ENCODE peak calls at places on chromosomes 6 and 20, in seven cellular contexts. N is BE2C, V is body of pancreas, W is brain microvascular endothelial cell, T is bronchial epithelial cell, J is prostate gland, E is neural progenitor cell. L is an unnamed sample.

GRCh38 chr6:13927203-13927602 is 2.5 kb downstream of the RNF182 start:
- DNase-seq in E (no peak), V (no peak), W (no peak), N (no peak), T (no peak), J (no peak), L (peak; percentile 34)

GRCh38 chr20:45781391-45781931 is 10.2 kb downstream of the WFDC3 start:
- DNase-seq in W (peak; percentile 65), E (no peak), V (peak; percentile 29), T (peak; percentile 97), J (no peak), N (no peak), L (peak; percentile 90)

GRCh38 chr6:149846321-149846720 is 17.8 kb downstream of the LRP11 start:
- DNase-seq in W (peak; percentile 84), J (peak; percentile 39), N (peak; percentile 74), E (no peak), V (peak; percentile 16), T (peak; percentile 76), L (peak; percentile 71)

GRCh38 chr6:41689171-41690008 is 46.0 kb downstream of the TFEB start:
- DNase-seq in J (no peak), N (no peak), W (no peak), E (no peak), V (no peak), T (peak; percentile 31), L (peak; percentile 40)

GRCh38 chr20:50116368-50116999 is 3.5 kb upstream of the UBE2V1 start:
- DNase-seq in J (no peak), E (no peak), N (no peak), W (no peak), V (no peak), T (no peak), L (no peak)

GRCh38 chr6:113994934-113995342 is 24.0 kb upstream of the HDAC2 start:
- DNase-seq in T (peak; percentile 75), J (peak; percentile 68), V (peak; percentile 18), E (peak; percentile 82), W (peak; percentile 96), N (peak; percentile 78), L (peak; percentile 87)

GRCh38 chr6:35500782-35501181 is 3.9 kb upstream of the TEAD3 start:
- DNase-seq in N (no peak), J (peak; percentile 40), V (no peak), T (peak; percentile 74), W (peak; percentile 25), E (no peak), L (peak; percentile 63)

GRCh38 chr20:37598101-37598530 is 70.4 kb upstream of the BLCAP start:
- DNase-seq in W (no peak), J (no peak), E (peak; percentile 81), N (peak; percentile 69), T (no peak), V (no peak), L (no peak)

GRCh38 chr6:35808688-35809087 is 3.5 kb downstream of the LHFPL5 start:
- DNase-seq in T (no peak), W (no peak), N (peak; percentile 49), V (no peak), J (no peak), E (no peak), L (peak; percentile 25)

DNA sequence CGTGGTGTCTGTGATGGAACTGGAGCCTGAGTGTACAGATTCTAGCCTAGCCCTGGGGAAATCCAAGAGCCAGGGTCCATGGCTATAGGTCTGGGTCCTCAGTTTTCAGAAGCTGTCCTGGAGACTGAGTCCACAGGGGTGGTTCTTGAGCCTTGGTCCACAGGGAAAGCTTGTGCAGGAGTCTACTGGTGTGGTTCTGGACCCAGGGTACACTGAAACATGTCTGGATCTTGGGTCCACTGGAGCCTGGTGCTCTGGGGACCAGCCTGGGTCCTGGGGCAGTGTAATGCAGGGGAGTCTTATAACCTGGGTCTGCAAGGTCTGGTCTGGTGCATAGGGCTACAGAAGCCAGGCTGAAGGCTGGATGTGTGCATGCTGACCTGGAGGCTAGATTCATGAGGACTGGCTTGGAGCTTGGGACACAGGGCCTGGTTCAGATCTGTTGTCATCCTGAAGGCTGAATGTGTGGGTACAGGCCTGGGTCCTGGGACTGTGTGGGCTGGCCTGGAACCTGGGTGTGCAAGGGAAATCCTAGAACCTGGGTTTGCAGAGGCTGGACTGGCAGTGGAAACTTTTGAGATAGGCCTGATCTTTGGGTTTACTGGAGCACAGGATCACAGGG is 5.5 kb downstream of the CST9L start:
- DNase-seq in N (no peak), E (no peak), J (no peak), W (no peak), T (no peak), V (no peak), L (no peak)
- H3K4me3 ChIP-seq in N (no peak overlapping the region), E (no peak overlapping the region), J (no peak overlapping the region), W (no peak overlapping the region), T (no peak overlapping the region), V (no peak overlapping the region), L (no peak overlapping the region)

GRCh38 chr6:79646006-79646405 is 14.9 kb downstream of the SH3BGRL2 start:
- DNase-seq in E (peak; percentile 31), W (no peak), N (no peak), J (no peak), T (no peak), V (no peak), L (no peak)
- TF ChIP-seq CTCF in E (peak; percentile 51), W (peak; percentile 25), N (peak; percentile 47), J (no peak), T (no peak), V (no peak), L (no peak)

DNA sequence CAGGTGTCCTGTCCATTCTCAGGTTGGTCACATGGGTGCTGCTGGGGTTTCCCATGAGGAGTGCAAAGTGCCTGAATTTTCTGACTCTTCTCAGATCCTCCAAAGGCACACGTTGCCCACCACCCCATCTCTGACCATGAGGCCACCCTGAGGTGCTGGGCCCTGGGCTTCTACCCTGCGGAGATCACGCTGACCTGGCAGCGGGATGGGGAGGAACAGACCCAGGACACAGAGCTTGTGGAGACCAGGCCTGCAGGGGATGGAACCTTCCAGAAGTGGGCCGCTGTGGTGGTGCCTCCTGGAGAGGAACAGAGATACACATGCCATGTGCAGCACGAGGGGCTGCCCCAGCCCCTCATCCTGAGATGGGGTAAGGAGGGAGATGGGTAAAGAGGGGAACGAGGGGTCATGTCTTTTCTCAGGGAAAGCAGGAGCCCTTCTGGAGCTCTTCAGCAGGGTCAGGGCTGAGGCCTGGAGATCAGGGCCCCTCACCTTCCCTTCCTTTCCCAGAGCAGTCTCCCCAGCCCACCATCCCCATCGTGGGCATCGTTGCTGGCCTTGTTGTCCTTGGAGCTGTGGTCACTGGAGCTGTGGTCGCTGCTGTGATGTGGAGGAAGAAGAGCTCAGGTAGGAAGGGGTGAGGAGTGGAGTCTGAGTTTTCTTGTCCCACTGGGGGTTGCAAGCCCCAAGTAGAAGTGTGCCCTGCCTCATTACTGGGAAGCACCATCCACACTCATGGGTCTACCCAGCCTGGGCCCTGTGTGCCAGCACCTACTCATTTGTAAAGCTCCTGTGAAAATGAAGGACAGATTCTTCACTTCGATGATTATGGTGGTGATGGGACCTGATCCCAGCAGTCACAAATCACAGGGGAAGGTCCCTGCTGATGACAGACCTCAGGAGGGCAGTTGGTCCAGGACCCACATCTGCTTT is 2.0 kb downstream of the HLA-F start:
- DNase-seq in T (no peak), V (no peak), E (no peak), J (no peak), W (no peak), N (no peak), L (no peak)
- H3K4me3 ChIP-seq in T (no peak overlapping the region), V (no peak overlapping the region), E (no peak overlapping the region), J (no peak overlapping the region), W (no peak overlapping the region), N (no peak overlapping the region), L (no peak overlapping the region)

DNA sequence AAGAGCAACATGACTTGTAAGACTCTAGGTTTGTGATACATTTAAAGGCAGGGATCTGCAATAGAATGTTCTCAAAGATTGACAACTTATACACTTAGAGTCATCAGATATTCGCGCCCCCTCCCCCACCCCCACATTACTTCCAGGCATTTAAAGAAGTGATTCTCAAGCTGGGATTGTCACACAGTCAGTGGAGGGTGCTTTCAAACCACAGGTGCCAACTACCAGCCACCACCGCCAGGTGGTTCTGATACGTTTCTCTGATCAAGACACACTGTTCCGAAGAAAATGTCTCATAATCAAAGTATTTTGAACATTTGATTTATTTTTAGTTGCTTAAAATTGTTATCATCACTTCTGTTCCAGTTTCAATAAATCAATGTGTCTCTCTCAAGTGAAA is 357.5 kb downstream of the ESR1 start:
- DNase-seq in V (no peak), W (no peak), T (no peak), N (no peak), J (no peak), E (no peak), L (no peak)
- TF ChIP-seq CTCF in V (no peak), W (no peak), T (no peak), N (no peak), J (no peak), E (no peak), L (no peak)

GRCh38 chr6:125188037-125188436 is 34.5 kb downstream of the TPD52L1 start:
- DNase-seq in W (peak; percentile 20), E (no peak), V (no peak), N (no peak), T (no peak), J (no peak), L (no peak)
- H3K4me3 ChIP-seq in W (no peak overlapping the region), E (no peak overlapping the region), V (no peak overlapping the region), N (no peak overlapping the region), T (no peak overlapping the region), J (no peak overlapping the region), L (no peak overlapping the region)

GRCh38 chr6:144286503-144287393 is 1.6 kb downstream of the UTRN start:
- DNase-seq in N (no peak), T (peak; percentile 80), E (peak; percentile 85), V (peak; percentile 93), W (peak; percentile 89), J (peak; percentile 85), L (peak; percentile 74)
- TF ChIP-seq CTCF in N (no peak), T (no peak), E (no peak), V (no peak), W (no peak), J (no peak), L (no peak)

DNA sequence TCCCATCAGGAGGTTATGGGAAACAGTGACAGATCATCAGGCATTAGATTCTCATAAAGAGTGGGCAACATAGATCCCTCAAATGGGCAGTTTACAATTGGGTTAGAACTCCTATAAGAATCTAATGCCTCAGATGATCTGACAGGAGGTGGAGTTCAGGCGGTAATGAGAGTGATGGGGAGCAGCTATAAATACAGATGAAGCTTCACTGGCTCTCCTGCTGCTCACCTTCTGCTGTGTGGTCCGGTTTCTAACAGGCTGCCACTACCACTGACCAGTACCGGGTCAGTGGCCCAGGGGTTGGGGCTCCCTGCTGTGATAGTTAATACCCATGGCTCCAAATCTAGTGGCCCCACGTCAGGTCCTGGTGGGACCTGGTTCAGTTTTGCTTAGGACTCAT is 135.7 kb downstream of the OR2B2 start:
- DNase-seq in T (no peak), W (no peak), N (no peak), J (no peak), E (no peak), V (no peak), L (no peak)
- H3K4me3 ChIP-seq in T (no peak overlapping the region), W (no peak overlapping the region), N (no peak overlapping the region), J (no peak overlapping the region), E (no peak overlapping the region), V (no peak overlapping the region), L (no peak overlapping the region)

GRCh38 chr6:160933256-160933655 is 58.3 kb upstream of the MAP3K4 start:
- DNase-seq in V (no peak), J (no peak), N (no peak), W (no peak), E (peak; percentile 57), T (no peak), L (no peak)
- TF ChIP-seq CTCF in V (no peak), J (no peak), N (peak; percentile 44), W (peak; percentile 53), E (peak; percentile 44), T (peak; percentile 8), L (no peak)

L was measured in epithelial cell of esophagus.